ENCODE peak calls at places on chromosomes 6 and 20, in seven cellular contexts. R is mesenchymal stem cell, D is IMR-90, B is H9, O is mesendoderm, S is neuronal stem cell, H is trophoblast cell. A is an unnamed sample. For H3K79me1, the result is how much of the 10 kb centered on the place peaks cover.

GRCh38 chr20:44431118-44431501 is 44.6 kb upstream of the TTPAL start:
- DNase-seq in B (no peak), H (no peak), D (no peak), O (no peak), R (no peak), S (no peak), A (no peak)

GRCh38 chr6:45814772-45815171 is 200.9 kb downstream of the CLIC5 start:
- DNase-seq in S (no peak), B (no peak), H (no peak), R (no peak), O (no peak), D (no peak), A (no peak)

GRCh38 chr6:134636221-134636830 is 313.6 kb downstream of the ALDH8A1 start:
- DNase-seq in R (no peak), B (no peak), S (no peak), H (no peak), O (no peak), D (peak), A (no peak)

GRCh38 chr20:12053348-12053747 is 135.7 kb downstream of the BTBD3 start:
- DNase-seq in S (no peak), R (peak), D (peak), B (no peak), H (no peak), O (peak), A (no peak)

GRCh38 chr6:84424956-84425355 is 197.5 kb upstream of the CEP162 start:
- DNase-seq in D (no peak), B (no peak), R (no peak), H (no peak), S (no peak), O (no peak), A (no peak)

GRCh38 chr20:16066571-16066970 is 506.7 kb downstream of the KIF16B start:
- DNase-seq in R (no peak), B (no peak), D (no peak), O (no peak), S (no peak), H (no peak), A (no peak)

GRCh38 chr6:50143011-50143719 is 93.4 kb upstream of the DEFB112 start:
- DNase-seq in R (no peak), O (no peak), B (no peak), S (no peak), H (no peak), D (peak), A (no peak)

GRCh38 chr20:51513545-51513944 is 29.0 kb downstream of the NFATC2 start:
- DNase-seq in H (no peak), R (no peak), O (peak), B (no peak), D (no peak), S (no peak), A (no peak)

GRCh38 chr20:61052796-61053442 is 199.1 kb upstream of the CDH4 start:
- DNase-seq in R (no peak), S (no peak), B (no peak), D (no peak), H (no peak), O (no peak), A (no peak)

GRCh38 chr6:100185615-100186014 is 191.6 kb upstream of the MCHR2 start:
- DNase-seq in S (no peak), B (no peak), D (no peak), O (no peak), H (no peak), R (no peak), A (no peak)

GRCh38 chr20:37531856-37532255 is 4.2 kb upstream of the BLCAP start:
- DNase-seq in O (no peak), B (peak), D (no peak), S (no peak), H (no peak), R (no peak), A (no peak)
- H3K79me1 ChIP-seq in O (under half), B (under half), D (under half), S (under half), H (under half), R (under half), A (under half)

GRCh38 chr6:148317051-148317450 is 25.6 kb upstream of the SASH1 start:
- DNase-seq in H (no peak), D (no peak), S (no peak), O (no peak), B (no peak), R (no peak), A (no peak)
- H3K79me1 ChIP-seq in H (under half), D (under half), S (under half), O (under half), B (under half), R (under half), A (under half)

DNA sequence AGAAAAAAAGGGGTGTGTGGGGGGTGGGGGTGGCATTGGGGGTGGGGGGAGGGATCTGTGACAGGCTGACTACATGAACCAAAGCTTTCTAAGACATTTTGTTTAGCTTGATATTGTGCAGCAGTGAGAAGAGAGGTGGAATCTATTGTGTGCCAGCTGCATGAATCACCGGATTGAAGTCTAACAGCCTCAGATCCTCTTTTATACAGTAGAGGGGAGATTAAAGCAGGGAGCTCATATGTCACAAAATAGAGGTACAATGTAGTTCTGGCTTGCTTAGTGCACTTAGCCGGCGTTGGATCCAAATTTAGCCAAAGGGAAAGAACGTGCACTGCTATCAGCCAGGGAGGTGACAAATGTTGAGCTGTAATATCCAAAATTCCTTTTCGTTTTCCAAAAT is 404.2 kb upstream of the CITED2 start:
- DNase-seq in O (no peak), R (no peak), H (no peak), D (peak), B (no peak), S (no peak), A (no peak)
- H3K79me1 ChIP-seq in O (under half), R (under half), H (under half), D (under half), B (under half), S (under half), A (under half)

DNA sequence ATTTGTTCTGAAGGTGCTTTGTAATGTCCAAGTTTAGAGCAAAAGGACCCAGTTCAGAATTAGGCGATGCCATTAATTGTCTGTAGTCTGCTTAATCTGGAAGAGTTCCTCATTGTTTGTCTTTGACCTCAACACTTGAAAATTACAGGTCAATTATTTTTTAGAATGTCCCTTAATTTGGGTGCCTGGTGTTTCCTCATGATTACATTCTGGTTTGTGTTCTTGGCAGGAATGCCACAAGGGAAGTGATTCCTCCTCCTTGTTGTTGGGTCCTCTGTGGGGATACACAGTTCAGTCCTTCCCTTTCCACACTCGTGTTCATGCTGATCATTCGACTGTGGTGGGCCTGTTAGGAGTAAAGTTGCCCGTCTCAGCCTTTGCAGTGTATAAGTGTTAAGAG is 207.3 kb downstream of the JARID2 start:
- DNase-seq in S (no peak), H (no peak), B (no peak), R (no peak), D (no peak), O (no peak), A (no peak)
- H3K79me1 ChIP-seq in S (under half), H (under half), B (under half), R (under half), D (half or more), O (under half), A (under half)

GRCh38 chr6:153944197-153944596 is 94.8 kb upstream of the OPRM1 start:
- DNase-seq in S (no peak), B (no peak), O (no peak), H (no peak), D (no peak), R (no peak), A (no peak)

GRCh38 chr6:153947817-153948447 is 91.1 kb upstream of the OPRM1 start:
- DNase-seq in H (peak), S (peak), O (peak), R (peak), B (peak), D (no peak), A (peak)

DNA sequence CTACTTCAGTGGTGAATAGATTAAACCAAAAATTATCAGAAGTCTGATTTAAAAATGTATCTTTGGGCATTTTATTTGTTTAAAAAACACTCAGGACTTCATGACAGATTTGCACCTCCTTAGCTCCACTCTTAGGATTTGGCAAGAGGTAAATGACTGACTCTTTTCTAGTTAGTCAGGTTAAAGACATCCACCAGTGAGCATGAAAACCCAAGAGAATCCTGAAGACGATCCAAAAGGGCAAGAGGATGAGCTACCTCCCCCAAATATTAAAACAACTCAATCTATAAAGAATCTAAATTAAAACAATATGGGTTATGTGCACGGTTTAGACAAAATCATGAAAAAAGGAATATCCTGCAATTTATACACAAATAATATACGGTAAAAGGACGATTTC is 89.4 kb upstream of the OPRM1 start:
- DNase-seq in S (no peak), H (no peak), B (no peak), O (no peak), D (no peak), R (no peak), A (no peak)
- H3K79me1 ChIP-seq in S (under half), H (under half), B (under half), O (under half), D (under half), R (under half), A (under half)

GRCh38 chr6:136404007-136404406 is 114.4 kb upstream of the BCLAF1 start:
- DNase-seq in B (no peak), H (no peak), S (no peak), R (no peak), D (no peak), O (no peak), A (no peak)

GRCh38 chr6:136404627-136405310 is 115.1 kb upstream of the BCLAF1 start:
- DNase-seq in S (no peak), B (no peak), R (no peak), D (no peak), H (no peak), O (no peak), A (no peak)

GRCh38 chr6:136403166-136403980 is 113.7 kb upstream of the BCLAF1 start:
- DNase-seq in D (peak), H (peak), B (no peak), R (peak), S (no peak), O (no peak), A (no peak)

GRCh38 chr6:136408205-136408604 is 118.6 kb upstream of the BCLAF1 start:
- DNase-seq in R (peak), H (no peak), B (no peak), S (no peak), D (peak), O (no peak), A (no peak)

GRCh38 chr6:136405410-136406029 is 115.9 kb upstream of the BCLAF1 start:
- DNase-seq in O (no peak), H (no peak), D (no peak), R (no peak), B (no peak), S (no peak), A (no peak)
- H3K79me1 ChIP-seq in O (under half), H (under half), D (under half), R (under half), B (under half), S (under half), A (under half)